ENCODE peak calls at places on chromosome 19, in six cellular contexts. K is suprapubic skin, L is Peyer's patch, E is tibial nerve, V is ovary, C is testis. B is an unnamed sample.

GRCh38 chr19:681029-681626 is 4.9 kb downstream of the FSTL3 start:
- DNase-seq in K (no peak), L (peak; percentile 86), E (peak; percentile 91), V (peak; percentile 86), C (peak; percentile 93), B (peak; percentile 92)

GRCh38 chr19:1027020-1027952 is 878 bp downstream of the CNN2 start:
- DNase-seq in V (peak; percentile 61), L (peak; percentile 70), C (no peak), E (no peak), K (no peak), B (no peak)

GRCh38 chr19:10566658-10567410 is 1.0 kb upstream of the KRI1 start:
- DNase-seq in L (peak; percentile 73), K (peak; percentile 78), V (peak; percentile 58), E (no peak), C (no peak), B (peak; percentile 41)

GRCh38 chr19:347946-348861 is 3.6 kb upstream of the MIER2 start:
- DNase-seq in L (no peak), V (no peak), C (no peak), K (peak; percentile 45), E (no peak), B (no peak)

GRCh38 chr19:4866595-4867424 is 657 bp downstream of the PLIN3 start:
- DNase-seq in L (peak; percentile 78), C (peak; percentile 75), V (peak; percentile 73), E (peak; percentile 48), K (peak; percentile 89), B (peak; percentile 68)

GRCh38 chr19:339262-339887 is 5.2 kb downstream of the MIER2 start:
- DNase-seq in C (no peak), K (peak; percentile 11), L (no peak), V (no peak), E (no peak), B (no peak)

GRCh38 chr19:3229346-3229743 is 4.9 kb downstream of the CELF5 start:
- DNase-seq in K (no peak), C (no peak), E (no peak), V (no peak), L (no peak), B (no peak)

GRCh38 chr19:55675661-55676354 is 782 bp downstream of the EPN1 start:
- DNase-seq in K (no peak), E (no peak), V (no peak), L (no peak), C (no peak), B (no peak)

GRCh38 chr19:58044886-58045285 is 11.1 kb downstream of the ZSCAN1 start:
- DNase-seq in V (no peak), K (no peak), L (no peak), E (no peak), C (peak; percentile 39), B (no peak)

GRCh38 chr19:30694156-30694555 is 322.0 kb downstream of the ZNF536 start:
- DNase-seq in V (no peak), K (no peak), C (no peak), E (no peak), L (no peak), B (no peak)

GRCh38 chr19:2607712-2608601 is 94.5 kb downstream of the GNG7 start:
- DNase-seq in C (no peak), L (peak; percentile 76), K (no peak), V (no peak), E (no peak), B (peak; percentile 53)

GRCh38 chr19:41324921-41325639 is 15.1 kb downstream of the CCDC97 start:
- DNase-seq in K (no peak), E (no peak), L (peak; percentile 61), V (peak; percentile 80), C (no peak), B (peak; percentile 57)

GRCh38 chr19:39167461-39168257 is 29.1 kb upstream of the NCCRP1 start:
- DNase-seq in L (no peak), K (no peak), C (no peak), E (no peak), V (no peak), B (peak; percentile 57)

GRCh38 chr19:18637644-18638630 is 1.1 kb downstream of the KLHL26 start:
- DNase-seq in C (no peak), K (no peak), V (no peak), E (no peak), L (no peak), B (peak; percentile 61)

GRCh38 chr19:18778826-18779354 is 12.2 kb downstream of the COMP start:
- DNase-seq in K (no peak), L (no peak), E (no peak), C (no peak), V (no peak), B (no peak)

GRCh38 chr19:40744554-40745401 is 5.5 kb downstream of the ACTMAP start:
- DNase-seq in C (no peak), K (no peak), V (no peak), L (no peak), E (no peak), B (no peak)

GRCh38 chr19:50969413-50969760 is at the start of gene KLK6:
- DNase-seq in C (no peak), E (no peak), V (no peak), L (no peak), K (no peak), B (no peak)

GRCh38 chr19:13013649-13014048 is 18.4 kb downstream of the NFIX start:
- DNase-seq in E (no peak), K (no peak), C (no peak), V (peak; percentile 57), L (no peak), B (no peak)

DNA sequence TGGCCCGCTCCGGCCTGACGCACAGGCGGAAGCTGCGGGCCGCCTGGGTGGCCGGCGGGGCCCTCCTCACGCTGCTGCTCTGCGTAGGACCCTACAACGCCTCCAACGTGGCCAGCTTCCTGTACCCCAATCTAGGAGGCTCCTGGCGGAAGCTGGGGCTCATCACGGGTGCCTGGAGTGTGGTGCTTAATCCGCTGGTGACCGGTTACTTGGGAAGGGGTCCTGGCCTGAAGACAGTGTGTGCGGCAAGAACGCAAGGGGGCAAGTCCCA is 4.4 kb downstream of the FFAR1 start:
- DNase-seq in V (peak; percentile 32), E (no peak), L (no peak), K (no peak), C (no peak), B (no peak)
- H3K27ac ChIP-seq in V (no peak overlapping the region), E (no peak overlapping the region), L (no peak overlapping the region), K (no peak overlapping the region), C (no peak overlapping the region), B (no peak overlapping the region)

GRCh38 chr19:54518844-54519243 is 16.2 kb downstream of the LAIR2 start:
- DNase-seq in L (no peak), V (no peak), K (no peak), E (no peak), C (no peak), B (no peak)

GRCh38 chr19:54525636-54526035 is 23.0 kb downstream of the LAIR2 start:
- DNase-seq in V (no peak), C (no peak), L (no peak), E (no peak), K (no peak), B (no peak)

GRCh38 chr19:54523403-54523802 is 20.8 kb downstream of the LAIR2 start:
- DNase-seq in L (no peak), K (no peak), E (no peak), C (no peak), V (no peak), B (no peak)

GRCh38 chr19:54521022-54521859 is 18.6 kb downstream of the LAIR2 start:
- DNase-seq in K (no peak), V (no peak), C (no peak), E (no peak), L (no peak), B (no peak)

DNA sequence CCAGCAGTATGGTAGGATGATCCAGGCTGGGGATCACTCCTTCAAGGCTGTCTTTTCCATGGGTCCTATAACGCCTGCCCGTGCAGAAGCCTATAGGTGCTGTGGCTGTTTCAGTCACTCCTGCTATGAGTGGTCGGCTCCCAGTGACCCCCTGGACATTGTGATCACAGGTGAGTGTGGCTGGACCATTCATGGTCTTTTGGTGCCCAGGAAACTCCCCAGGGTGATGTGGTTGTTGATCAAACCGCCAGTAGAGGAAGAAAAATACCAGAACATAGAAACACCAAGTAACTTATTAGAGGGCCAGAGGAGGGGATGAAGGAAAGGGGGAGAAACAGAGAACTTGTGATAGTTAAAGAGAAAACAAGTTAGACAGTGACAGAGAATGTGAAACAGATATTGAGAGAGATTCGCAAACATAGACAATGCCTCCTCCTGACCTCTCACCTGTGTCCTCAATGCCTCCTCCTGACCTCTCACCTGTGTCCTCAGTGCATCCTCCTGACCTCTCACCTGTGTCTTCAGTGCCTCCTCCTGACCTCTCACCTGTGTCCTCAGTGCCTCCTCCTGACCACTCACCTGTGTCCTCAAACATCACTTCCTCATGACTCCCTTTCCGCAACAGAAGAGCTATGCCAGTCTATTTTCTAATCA is 19.4 kb downstream of the LAIR2 start:
- DNase-seq in L (no peak), K (no peak), E (no peak), C (no peak), V (no peak), B (no peak)
- H3K4me1 ChIP-seq in L (no peaks in the 10 kb centered on the region), K (no peaks in the 10 kb centered on the region), E (no peaks in the 10 kb centered on the region), C (no peaks in the 10 kb centered on the region), V (no peaks in the 10 kb centered on the region), B (no peaks in the 10 kb centered on the region)

DNA sequence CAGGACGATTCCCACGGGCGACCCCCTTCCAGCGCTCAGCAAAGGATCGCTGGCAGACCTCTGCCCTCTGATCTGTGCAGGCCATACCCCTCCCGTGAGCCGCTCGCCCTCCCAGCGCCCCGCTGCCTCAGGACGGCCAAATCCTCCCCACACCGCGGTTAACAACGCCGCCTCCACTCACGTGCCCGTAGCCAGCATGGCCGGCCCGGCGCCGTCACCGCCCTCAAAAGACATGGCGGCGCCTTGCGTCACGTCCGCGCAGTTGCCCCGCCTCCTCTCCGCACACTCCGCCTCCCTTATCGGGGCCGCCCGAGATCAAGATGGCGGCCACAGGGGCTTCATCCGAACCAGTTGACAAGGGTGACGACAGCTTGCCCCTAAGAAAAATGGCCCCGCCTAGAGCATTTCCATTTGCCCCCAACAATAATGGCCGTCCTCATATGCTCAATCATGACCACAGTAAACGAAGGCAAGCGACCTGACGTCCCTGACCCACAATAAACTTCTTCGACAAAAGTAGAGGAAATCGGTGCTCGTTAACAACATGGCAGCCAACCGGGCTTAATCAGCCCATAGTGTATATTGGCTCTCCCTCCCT is 634 bp downstream of the AKT1S1 start:
- DNase-seq in V (peak; percentile 98), C (peak; percentile 98), E (peak; percentile 96), L (peak; percentile 98), K (peak; percentile 99), B (peak; percentile 98)
- TF ChIP-seq POLR2A in V (peak; percentile 43), C (no peak), E (peak; percentile 37), L (peak; percentile 20), K (no peak), B (peak; percentile 55)

DNA sequence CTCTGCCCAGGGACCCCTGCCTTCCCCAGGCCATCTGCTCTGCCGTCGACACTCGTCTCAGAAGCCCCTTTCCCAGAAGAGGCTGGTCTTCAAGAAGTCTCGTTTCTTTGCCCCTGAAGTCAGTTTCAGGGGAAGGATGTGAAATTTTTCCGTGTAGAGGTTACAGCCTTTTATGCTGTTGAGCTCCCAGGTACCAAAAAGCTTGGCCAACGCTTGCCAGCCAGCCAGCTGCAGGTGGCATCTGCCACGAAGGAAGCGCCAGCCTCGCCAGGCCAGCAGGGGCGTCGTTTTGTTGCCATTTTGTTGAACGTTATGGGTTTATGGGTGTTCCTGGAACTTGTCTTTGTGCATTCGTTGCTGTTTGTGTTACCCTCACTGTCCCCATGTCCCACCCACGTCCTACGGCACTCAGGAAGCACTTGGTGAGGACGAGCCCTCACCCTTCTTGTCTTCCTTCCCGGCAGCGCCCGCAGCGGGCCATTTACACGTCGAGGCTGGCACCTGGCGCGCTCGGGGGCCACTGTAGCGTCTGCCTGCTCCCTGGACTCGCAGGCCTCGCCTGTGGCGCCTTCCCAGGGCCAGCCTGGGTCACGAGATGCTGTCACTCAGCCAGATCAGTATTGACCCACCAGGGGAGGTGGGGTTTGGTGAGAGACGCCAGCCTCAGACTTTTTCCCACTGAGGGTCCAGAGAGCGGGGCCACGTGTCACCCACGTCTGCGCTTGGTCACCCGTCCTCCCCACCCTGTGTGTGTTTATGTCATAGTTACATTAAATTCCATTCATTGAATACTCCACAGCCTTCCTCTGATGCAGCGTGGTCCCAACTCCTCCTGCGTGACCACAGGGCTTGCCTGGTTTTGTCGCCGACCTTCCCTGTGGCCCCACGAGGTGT is 37.1 kb downstream of the AP1M1 start:
- DNase-seq in V (no peak), L (no peak), E (peak; percentile 11), K (no peak), C (no peak), B (no peak)
- H3K27ac ChIP-seq in V (no peak overlapping the region), L (no peak overlapping the region), E (no peak overlapping the region), K (no peak overlapping the region), C (no peak overlapping the region), B (no peak overlapping the region)

B was measured in transverse colon.